ENCODE peak calls at places on chromosomes 2 and 18, in five cellular contexts. One of them, this sample, is unnamed.
A peak's percentile ranks its signal among the peaks of the same experiment; 100 is the strongest.

GRCh38 chr2:95342556-95343320 is 45.6 kb downstream of the KCNIP3 start:
- DNase-seq in fibroblast of mammary gland: no peak
- DNase-seq in heart left ventricle: no peak
- DNase-seq in GM23338: no peak
- DNase-seq in fibroblast of pulmonary artery: no peak
- DNase-seq in this sample: no peak

GRCh38 chr18:77407733-77408132 is 158.1 kb downstream of the GALR1 start:
- DNase-seq in fibroblast of mammary gland: no peak
- DNase-seq in heart left ventricle: no peak
- DNase-seq in GM23338: peak; percentile 66
- DNase-seq in fibroblast of pulmonary artery: no peak
- DNase-seq in this sample: no peak

GRCh38 chr18:45518770-45519169 is 96.5 kb upstream of the SLC14A2 start:
- DNase-seq in fibroblast of mammary gland: no peak
- DNase-seq in heart left ventricle: no peak
- DNase-seq in GM23338: no peak
- DNase-seq in fibroblast of pulmonary artery: no peak
- DNase-seq in this sample: peak; percentile 4

GRCh38 chr2:218278531-218279360 is 8.4 kb downstream of the PNKD start:
- DNase-seq in fibroblast of mammary gland: no peak
- DNase-seq in heart left ventricle: no peak
- DNase-seq in GM23338: no peak
- DNase-seq in fibroblast of pulmonary artery: no peak
- DNase-seq in this sample: no peak

GRCh38 chr2:43845181-43845580 is 6.4 kb downstream of the ABCG8 start:
- DNase-seq in fibroblast of mammary gland: no peak
- DNase-seq in heart left ventricle: no peak
- DNase-seq in GM23338: no peak
- DNase-seq in fibroblast of pulmonary artery: no peak
- DNase-seq in this sample: no peak

GRCh38 chr18:42765225-42765624 is 350.3 kb downstream of the RIT2 start:
- DNase-seq in fibroblast of mammary gland: no peak
- DNase-seq in heart left ventricle: no peak
- DNase-seq in GM23338: no peak
- DNase-seq in fibroblast of pulmonary artery: no peak
- DNase-seq in this sample: no peak

GRCh38 chr2:132407767-132408166 is 8.8 kb upstream of the GPR39 start:
- DNase-seq in fibroblast of mammary gland: no peak
- DNase-seq in heart left ventricle: no peak
- DNase-seq in GM23338: no peak
- DNase-seq in fibroblast of pulmonary artery: no peak
- DNase-seq in this sample: no peak

GRCh38 chr2:239442192-239442591 is 41.4 kb upstream of the HDAC4 start:
- DNase-seq in fibroblast of mammary gland: no peak
- DNase-seq in heart left ventricle: no peak
- DNase-seq in GM23338: no peak
- DNase-seq in fibroblast of pulmonary artery: no peak
- DNase-seq in this sample: no peak

GRCh38 chr2:24047703-24048033 is 477 bp upstream of the WDCP start:
- DNase-seq in fibroblast of mammary gland: no peak
- DNase-seq in heart left ventricle: no peak
- DNase-seq in GM23338: peak; percentile 40
- DNase-seq in fibroblast of pulmonary artery: no peak
- DNase-seq in this sample: no peak

GRCh38 chr2:24046930-24047702 is at the start of gene WDCP:
- DNase-seq in fibroblast of mammary gland: peak; percentile 98
- DNase-seq in heart left ventricle: peak; percentile 95
- DNase-seq in GM23338: peak; percentile 99
- DNase-seq in fibroblast of pulmonary artery: peak; percentile 99
- DNase-seq in this sample: peak; percentile 99

GRCh38 chr2:24048662-24049484 is 668 bp upstream of the FKBP1B start:
- DNase-seq in fibroblast of mammary gland: no peak
- DNase-seq in heart left ventricle: no peak
- DNase-seq in GM23338: peak; percentile 32
- DNase-seq in fibroblast of pulmonary artery: no peak
- DNase-seq in this sample: no peak

GRCh38 chr2:24046599-24046929 is 627 bp downstream of the WDCP start:
- DNase-seq in fibroblast of mammary gland: peak; percentile 10
- DNase-seq in heart left ventricle: no peak
- DNase-seq in GM23338: no peak
- DNase-seq in fibroblast of pulmonary artery: peak; percentile 6
- DNase-seq in this sample: no peak

DNA sequence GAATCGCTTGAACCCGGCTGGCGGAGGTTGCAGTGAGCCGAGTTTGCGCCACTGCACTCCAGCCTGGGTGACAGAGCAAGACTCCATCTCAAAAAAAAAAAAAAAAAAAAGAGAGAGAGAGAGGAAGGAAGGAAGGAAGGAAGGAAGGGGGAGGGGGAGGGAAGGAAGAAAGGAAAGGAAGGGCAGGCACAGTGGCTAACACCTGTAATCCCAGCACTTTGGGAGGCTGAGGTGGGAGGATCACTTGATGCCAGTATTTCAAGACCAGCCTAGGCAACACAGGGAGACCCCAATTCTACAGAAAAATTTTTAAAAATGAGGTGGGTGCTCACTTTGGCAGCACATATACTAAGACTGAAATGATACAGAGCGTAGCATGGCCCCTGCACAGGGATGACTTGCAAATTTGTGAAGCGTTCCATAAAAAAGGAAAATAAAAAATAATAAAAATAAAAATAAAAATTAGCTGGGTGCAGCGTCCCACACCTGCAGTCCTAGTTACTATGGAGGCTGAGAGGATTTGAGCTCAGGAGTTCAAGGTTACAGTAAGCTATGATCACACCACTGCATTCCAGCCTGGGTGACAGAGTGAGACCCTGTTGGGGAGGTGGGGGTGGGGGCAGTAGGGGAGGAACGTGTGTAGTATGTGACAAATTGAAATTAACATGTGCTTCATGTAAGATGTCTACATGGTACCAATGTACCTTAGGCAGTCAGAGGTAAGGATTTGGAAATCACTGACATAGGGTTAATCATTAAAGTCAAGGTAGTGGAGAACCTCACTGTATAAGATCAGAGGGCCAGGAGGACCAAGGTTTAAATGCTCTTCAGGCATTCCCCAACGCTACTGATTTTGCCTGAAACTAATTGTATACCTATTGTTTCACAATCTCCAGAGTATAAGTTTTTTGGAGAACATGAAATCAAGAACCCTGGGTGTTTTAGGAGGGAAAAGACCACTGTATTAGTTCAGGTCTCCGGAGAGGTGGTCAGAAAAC is 1.4 kb downstream of the WDCP start:
- DNase-seq in fibroblast of mammary gland: no peak
- DNase-seq in heart left ventricle: no peak
- DNase-seq in GM23338: no peak
- DNase-seq in fibroblast of pulmonary artery: no peak
- DNase-seq in this sample: no peak
- H3K4me3 ChIP-seq in fibroblast of mammary gland: peak overlapping the region; percentile 96
- H3K4me3 ChIP-seq in heart left ventricle: peak overlapping the region; percentile 68
- H3K4me3 ChIP-seq in GM23338: peak overlapping the region; percentile 64
- H3K4me3 ChIP-seq in fibroblast of pulmonary artery: peak overlapping the region; percentile 93
- H3K4me3 ChIP-seq in this sample: peak overlapping the region; percentile 65

DNA sequence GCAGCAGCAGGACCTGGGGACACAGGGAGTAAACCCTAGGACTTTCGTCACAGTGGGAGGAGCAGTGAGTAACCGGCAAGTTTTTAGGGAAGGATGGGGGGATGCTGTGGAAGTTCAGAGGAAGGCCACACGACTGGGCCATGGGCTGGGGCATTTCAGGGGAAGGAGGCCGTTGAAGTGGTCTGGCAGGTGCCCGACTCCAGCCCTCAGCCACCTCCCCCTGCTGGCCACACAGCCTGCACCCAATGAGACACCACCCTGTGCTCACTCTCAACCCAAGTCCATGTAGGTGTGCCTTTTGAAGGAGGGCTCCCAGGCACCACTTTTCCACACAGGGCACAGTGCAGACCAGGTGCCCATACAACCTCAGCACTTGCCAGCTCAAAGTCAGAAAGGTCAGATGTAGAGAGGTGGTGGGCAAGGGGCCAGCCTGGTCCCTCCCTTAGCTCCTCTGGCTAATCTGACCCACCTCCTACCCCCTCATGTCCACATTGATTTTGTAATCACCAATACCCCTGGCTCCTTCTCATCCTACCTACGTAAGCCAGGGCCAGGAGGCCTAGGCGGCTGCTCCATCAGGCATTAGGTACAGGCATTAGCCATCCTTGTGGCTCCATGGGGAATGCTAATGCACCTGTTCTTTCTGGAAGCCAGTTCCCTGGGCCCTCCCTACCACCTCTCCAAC is 211.2 kb downstream of the SMAD2 start:
- DNase-seq in fibroblast of mammary gland: no peak
- DNase-seq in heart left ventricle: no peak
- DNase-seq in GM23338: peak; percentile 4
- DNase-seq in fibroblast of pulmonary artery: no peak
- DNase-seq in this sample: no peak
- TF ChIP-seq CTCF in fibroblast of mammary gland: no peak
- TF ChIP-seq CTCF in heart left ventricle: no peak
- TF ChIP-seq CTCF in GM23338: peak; percentile 11
- TF ChIP-seq CTCF in fibroblast of pulmonary artery: no peak
- TF ChIP-seq CTCF in this sample: no peak

DNA sequence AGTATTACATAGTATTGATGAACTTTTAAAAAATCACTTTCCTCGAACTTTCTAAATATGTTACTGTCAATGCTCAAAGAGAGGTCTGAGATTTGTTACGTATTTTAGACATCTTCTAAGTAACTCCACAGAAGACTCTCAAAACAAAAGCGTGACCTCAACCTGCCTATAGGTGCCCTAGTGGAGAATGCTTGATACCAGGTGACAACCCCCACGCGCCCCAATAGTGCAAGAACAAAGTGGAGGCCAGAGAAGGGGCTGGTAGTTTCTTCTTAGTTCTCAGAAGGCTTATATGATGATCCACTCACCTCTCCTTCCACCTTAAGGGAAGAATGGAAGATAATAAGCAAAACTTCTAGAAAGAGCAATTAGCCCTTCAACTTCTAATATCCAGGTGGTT is 102.6 kb downstream of the ANKRD44 start:
- DNase-seq in fibroblast of mammary gland: no peak
- DNase-seq in heart left ventricle: no peak
- DNase-seq in GM23338: no peak
- DNase-seq in fibroblast of pulmonary artery: no peak
- DNase-seq in this sample: no peak
- H3K4me3 ChIP-seq in fibroblast of mammary gland: no peak overlapping the region
- H3K4me3 ChIP-seq in heart left ventricle: no peak overlapping the region
- H3K4me3 ChIP-seq in GM23338: no peak overlapping the region
- H3K4me3 ChIP-seq in fibroblast of pulmonary artery: no peak overlapping the region
- H3K4me3 ChIP-seq in this sample: no peak overlapping the region

DNA sequence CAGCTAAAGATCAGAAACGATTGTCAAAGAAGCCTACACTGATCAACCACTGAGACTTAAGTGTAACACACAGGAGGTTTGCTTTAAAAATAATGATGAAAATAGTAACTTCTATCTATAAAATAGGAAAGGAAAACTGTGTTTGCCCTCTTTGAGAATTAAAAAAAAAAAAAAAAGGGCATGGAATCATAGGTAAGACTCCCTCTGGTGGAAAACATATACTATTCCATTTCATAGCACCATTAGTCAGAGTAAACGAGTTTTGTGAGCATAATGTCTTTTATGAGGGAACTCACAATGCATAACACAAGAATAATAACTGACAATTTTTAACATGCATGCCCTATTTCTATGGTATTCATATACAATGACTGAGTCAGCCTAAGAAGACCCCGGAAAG is 36.3 kb downstream of the SLC35F5 start:
- DNase-seq in fibroblast of mammary gland: peak; percentile 25
- DNase-seq in heart left ventricle: no peak
- DNase-seq in GM23338: peak; percentile 34
- DNase-seq in fibroblast of pulmonary artery: peak; percentile 25
- DNase-seq in this sample: peak; percentile 40
- TF ChIP-seq CTCF in fibroblast of mammary gland: peak; percentile 52
- TF ChIP-seq CTCF in heart left ventricle: peak; percentile 39
- TF ChIP-seq CTCF in GM23338: peak; percentile 55
- TF ChIP-seq CTCF in fibroblast of pulmonary artery: peak; percentile 57
- TF ChIP-seq CTCF in this sample: peak; percentile 40

GRCh38 chr2:36450466-36451196 is 95.1 kb downstream of the CRIM1 start:
- DNase-seq in fibroblast of mammary gland: peak; percentile 88
- DNase-seq in heart left ventricle: no peak
- DNase-seq in GM23338: no peak
- DNase-seq in fibroblast of pulmonary artery: peak; percentile 82
- DNase-seq in this sample: peak; percentile 89
- H3K4me3 ChIP-seq in fibroblast of mammary gland: no peak overlapping the region
- H3K4me3 ChIP-seq in heart left ventricle: no peak overlapping the region
- H3K4me3 ChIP-seq in GM23338: no peak overlapping the region
- H3K4me3 ChIP-seq in fibroblast of pulmonary artery: no peak overlapping the region
- H3K4me3 ChIP-seq in this sample: no peak overlapping the region

GRCh38 chr2:229446316-229446715 is 175.2 kb upstream of the PID1 start:
- DNase-seq in fibroblast of mammary gland: no peak
- DNase-seq in heart left ventricle: no peak
- DNase-seq in GM23338: no peak
- DNase-seq in fibroblast of pulmonary artery: no peak
- DNase-seq in this sample: no peak

GRCh38 chr2:229443869-229444268 is 172.8 kb upstream of the PID1 start:
- DNase-seq in fibroblast of mammary gland: no peak
- DNase-seq in heart left ventricle: no peak
- DNase-seq in GM23338: no peak
- DNase-seq in fibroblast of pulmonary artery: no peak
- DNase-seq in this sample: no peak

GRCh38 chr2:229445501-229446294 is 174.6 kb upstream of the PID1 start:
- DNase-seq in fibroblast of mammary gland: peak; percentile 88
- DNase-seq in heart left ventricle: peak; percentile 32
- DNase-seq in GM23338: no peak
- DNase-seq in fibroblast of pulmonary artery: peak; percentile 77
- DNase-seq in this sample: peak; percentile 76

GRCh38 chr2:229443141-229443540 is 172.1 kb upstream of the PID1 start:
- DNase-seq in fibroblast of mammary gland: no peak
- DNase-seq in heart left ventricle: no peak
- DNase-seq in GM23338: no peak
- DNase-seq in fibroblast of pulmonary artery: no peak
- DNase-seq in this sample: no peak

GRCh38 chr2:229445013-229445412 is 173.9 kb upstream of the PID1 start:
- DNase-seq in fibroblast of mammary gland: peak; percentile 100
- DNase-seq in heart left ventricle: peak; percentile 29
- DNase-seq in GM23338: peak; percentile 4
- DNase-seq in fibroblast of pulmonary artery: peak; percentile 99
- DNase-seq in this sample: peak; percentile 99
- TF ChIP-seq CTCF in fibroblast of mammary gland: no peak
- TF ChIP-seq CTCF in heart left ventricle: no peak
- TF ChIP-seq CTCF in GM23338: no peak
- TF ChIP-seq CTCF in fibroblast of pulmonary artery: no peak
- TF ChIP-seq CTCF in this sample: no peak

This sample was measured in cardiac fibroblast.